ENCODE peak calls at places on chromosomes 13 and 19, in four cellular contexts. C is MM.1S, A is tibial artery, N is aorta. W is an unnamed sample. For H3K27me3, the result is how much of the 10 kb centered on the place peaks cover.

GRCh38 chr13:99380402-99380801 is 73.2 kb upstream of the GPR183 start:
- DNase-seq in C (no peak), N (no peak), A (no peak), W (no peak)

GRCh38 chr19:12163841-12164240 is 945 bp downstream of the ZNF136 start:
- DNase-seq in C (no peak), A (no peak), N (no peak), W (no peak)

GRCh38 chr13:32267836-32268439 is 47.2 kb downstream of the ZAR1L start:
- DNase-seq in N (no peak), A (no peak), C (peak), W (no peak)

GRCh38 chr13:98650376-98651107 is 73.6 kb upstream of the STK24 start:
- DNase-seq in N (no peak), A (no peak), C (no peak), W (no peak)

GRCh38 chr19:44305457-44305856 is 632 bp upstream of the ZNF235 start:
- DNase-seq in C (no peak), A (no peak), N (no peak), W (no peak)

GRCh38 chr19:11598103-11598483 is 810 bp downstream of the ZNF627 start:
- DNase-seq in C (no peak), N (peak), A (no peak), W (no peak)

GRCh38 chr13:38866649-38867048 is 124.0 kb downstream of the STOML3 start:
- DNase-seq in A (no peak), N (no peak), C (no peak), W (no peak)

GRCh38 chr13:48431431-48431830 is 18.5 kb upstream of the LPAR6 start:
- DNase-seq in C (no peak), A (no peak), N (no peak), W (no peak)

GRCh38 chr19:17721821-17722220 is 2.5 kb downstream of the MAP1S start:
- DNase-seq in A (no peak), N (no peak), C (no peak), W (peak)

GRCh38 chr13:98874029-98874397 is 103.9 kb downstream of the DOCK9 start:
- DNase-seq in N (no peak), C (no peak), A (no peak), W (no peak)

GRCh38 chr19:6233827-6234511 is 45.8 kb downstream of the MLLT1 start:
- DNase-seq in C (no peak), N (peak), A (no peak), W (peak)

GRCh38 chr19:53870485-53870844 is 2.8 kb downstream of the MYADM start:
- DNase-seq in N (peak), A (no peak), C (no peak), W (no peak)

GRCh38 chr19:21065336-21065735 is 16.7 kb upstream of the ZNF714 start:
- DNase-seq in N (no peak), A (no peak), C (no peak), W (no peak)

GRCh38 chr19:46350758-46351159 is 3.9 kb downstream of the PPP5C start:
- DNase-seq in C (no peak), N (peak), A (no peak), W (no peak)

GRCh38 chr13:98189841-98190505 is 12.9 kb upstream of the RNF113B start:
- DNase-seq in A (no peak), C (no peak), N (no peak), W (no peak)

GRCh38 chr19:49129238-49129583 is 9.9 kb downstream of the PPFIA3 start:
- DNase-seq in C (no peak), N (no peak), A (no peak), W (no peak)

GRCh38 chr19:4939466-4939865 is 29.4 kb upstream of the KDM4B start:
- DNase-seq in C (no peak), N (no peak), A (no peak), W (no peak)

GRCh38 chr19:4976412-4977298 is 7.7 kb downstream of the KDM4B start:
- DNase-seq in A (peak), C (no peak), N (peak), W (peak)

GRCh38 chr19:30173593-30174356 is 198.4 kb upstream of the ZNF536 start:
- DNase-seq in A (no peak), C (no peak), N (no peak), W (no peak)

GRCh38 chr13:57123660-57124059 is 17.1 kb upstream of the PRR20A start:
- DNase-seq in N (peak), A (peak), C (no peak), W (peak)

GRCh38 chr19:14580623-14581237 is 2.2 kb upstream of the CLEC17A start:
- DNase-seq in N (no peak), C (no peak), A (no peak), W (no peak)

GRCh38 chr19:33464733-33465115 is 56.9 kb downstream of the PEPD start:
- DNase-seq in A (no peak), N (peak), C (no peak), W (no peak)

GRCh38 chr13:110328509-110328908 is 21.4 kb downstream of the COL4A2 start:
- DNase-seq in C (no peak), N (no peak), A (peak), W (no peak)

DNA sequence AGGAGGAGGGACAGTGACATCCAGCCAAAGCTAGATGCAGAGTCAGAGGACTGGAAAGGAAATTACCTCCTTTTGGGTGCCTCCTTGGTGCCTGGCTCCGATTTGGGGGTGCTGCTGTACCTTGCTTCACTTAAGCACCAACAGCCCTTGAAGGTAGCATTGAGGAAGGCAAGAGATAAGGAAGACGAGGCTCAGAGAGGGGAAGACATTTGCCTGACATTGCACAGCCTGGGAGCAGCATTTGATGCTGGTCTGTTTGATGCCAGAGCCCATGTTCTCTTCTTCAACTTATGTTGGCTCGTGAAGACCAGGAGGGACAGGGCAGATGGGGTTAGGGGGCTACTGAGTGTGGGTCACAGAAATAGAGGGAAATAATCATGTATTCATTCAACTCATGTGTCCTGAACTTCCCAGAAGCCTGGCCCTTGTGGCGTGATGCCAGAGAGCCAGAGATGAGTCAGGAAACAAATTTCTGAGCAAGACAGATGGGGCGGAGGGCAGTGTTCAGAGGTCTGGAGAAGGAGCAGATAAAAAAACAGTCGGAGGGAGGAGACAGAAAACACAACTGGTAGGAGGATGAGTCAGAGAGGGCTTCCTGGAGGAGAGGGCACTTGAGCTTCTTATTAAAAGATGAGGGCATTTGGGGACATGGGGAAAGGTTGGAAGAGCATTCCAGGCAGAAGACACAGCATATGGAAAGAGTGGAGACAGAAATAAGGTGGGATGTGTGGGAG is 3.0 kb upstream of the C19orf81 start:
- DNase-seq in N (no peak), C (no peak), A (no peak), W (no peak)
- H3K27me3 ChIP-seq in N (under half), C (under half), A (under half), W (under half)

GRCh38 chr13:96984061-96984508 is 10.2 kb downstream of the OXGR1 start:
- DNase-seq in N (no peak), C (peak), A (no peak), W (peak)

GRCh38 chr13:96991072-96991471 is 3.2 kb downstream of the OXGR1 start:
- DNase-seq in N (no peak), C (no peak), A (no peak), W (no peak)

GRCh38 chr13:96993660-96994029 is 631 bp downstream of the OXGR1 start:
- DNase-seq in N (no peak), A (no peak), C (no peak), W (no peak)

GRCh38 chr13:96992633-96993032 is 1.6 kb downstream of the OXGR1 start:
- DNase-seq in A (no peak), C (no peak), N (no peak), W (no peak)

DNA sequence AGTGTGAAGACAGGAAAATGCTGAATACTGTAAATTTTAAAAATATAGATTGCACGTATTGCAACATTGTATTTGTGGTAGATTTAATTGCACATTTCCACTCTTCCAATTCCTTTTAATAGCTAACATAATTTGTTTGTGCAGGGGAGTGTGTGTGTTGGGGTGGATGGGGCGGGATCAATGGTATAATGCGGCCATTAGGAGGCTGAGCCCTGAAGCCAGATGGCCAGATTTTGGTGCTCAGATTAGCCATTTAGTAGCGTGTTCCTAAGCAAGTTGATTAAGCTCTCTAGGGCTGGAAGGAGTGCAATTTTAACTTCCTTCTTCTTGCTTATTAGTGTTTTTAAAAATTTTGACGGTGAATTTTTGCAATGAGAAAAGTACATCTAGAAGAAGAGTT is 5.8 kb downstream of the OXGR1 start:
- DNase-seq in N (no peak), C (no peak), A (no peak), W (no peak)
- H3K27me3 ChIP-seq in N (under half), C (under half), A (under half), W (under half)

GRCh38 chr13:27959976-27960361 is 9.1 kb downstream of the CDX2 start:
- DNase-seq in N (no peak), A (no peak), C (no peak), W (no peak)
- H3K27me3 ChIP-seq in N (under half), A (under half), C (under half), W (half or more)

DNA sequence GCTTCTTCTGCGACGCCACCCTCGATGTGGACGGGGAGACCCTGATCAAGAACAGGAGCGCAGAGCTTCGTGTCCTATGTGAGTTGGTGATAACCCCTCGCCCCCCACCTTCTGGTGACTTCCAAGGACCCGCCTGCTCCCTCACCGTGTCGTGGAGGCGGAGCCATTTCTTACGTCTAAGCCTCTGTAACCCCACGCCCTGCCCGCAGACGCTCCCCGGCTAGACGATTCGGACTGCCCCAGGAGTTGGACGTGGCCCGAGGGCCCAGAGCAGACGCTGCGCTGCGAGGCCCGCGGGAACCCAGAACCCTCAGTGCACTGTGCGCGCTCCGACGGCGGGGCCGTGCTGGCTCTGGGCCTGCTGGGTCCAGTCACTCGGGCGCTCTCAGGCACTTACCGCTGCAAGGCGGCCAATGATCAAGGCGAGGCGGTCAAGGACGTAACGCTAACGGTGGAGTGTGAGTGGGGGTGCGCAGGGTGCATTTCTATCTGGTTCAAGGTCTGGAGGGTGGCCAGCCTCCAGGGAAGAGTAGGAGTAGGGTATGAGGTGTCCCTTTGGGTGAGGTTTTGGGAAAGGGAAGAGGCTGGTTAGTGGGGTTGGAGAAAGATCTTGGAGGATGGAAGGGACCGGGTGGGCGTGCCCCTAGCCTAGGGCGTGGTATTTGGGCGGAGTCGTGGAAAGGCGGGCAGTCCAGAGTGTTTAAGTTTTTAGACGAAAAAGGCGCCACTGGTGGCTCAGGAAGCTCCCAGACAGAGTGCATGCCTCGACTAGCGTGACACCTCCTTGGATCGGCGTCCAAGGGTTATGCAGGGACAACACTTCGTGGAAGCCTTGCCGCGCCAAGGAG is 3.3 kb downstream of the ICAM5 start:
- DNase-seq in A (no peak), N (no peak), C (no peak), W (no peak)
- H3K27me3 ChIP-seq in A (under half), N (under half), C (under half), W (half or more)

GRCh38 chr13:28333204-28333900 is 161.6 kb downstream of the FLT1 start:
- DNase-seq in C (no peak), N (no peak), A (no peak), W (no peak)
- H3K27me3 ChIP-seq in C (under half), N (under half), A (under half), W (under half)

DNA sequence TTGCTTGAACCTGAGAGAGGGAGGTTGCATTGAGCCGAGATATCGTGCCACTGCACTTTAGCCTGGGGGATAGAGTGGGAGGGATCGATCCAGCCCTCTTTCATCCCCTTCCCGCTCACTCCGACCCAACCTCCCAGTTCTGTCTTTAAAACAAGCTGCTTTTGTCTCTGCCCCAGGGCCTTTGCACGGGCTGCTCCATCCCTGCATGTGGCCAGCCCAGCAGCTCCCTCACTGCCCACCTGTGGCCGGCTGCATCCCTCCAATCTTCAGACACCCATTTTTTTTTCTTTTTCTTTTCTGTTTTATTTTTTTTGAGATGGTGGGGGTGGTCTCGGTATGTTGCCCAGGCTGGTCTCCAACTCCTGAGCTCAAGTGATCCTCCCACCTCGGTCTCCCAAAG is 31.6 kb downstream of the EFNA2 start:
- DNase-seq in N (no peak), C (no peak), A (no peak), W (no peak)
- H3K27me3 ChIP-seq in N (under half), C (half or more), A (under half), W (under half)

DNA sequence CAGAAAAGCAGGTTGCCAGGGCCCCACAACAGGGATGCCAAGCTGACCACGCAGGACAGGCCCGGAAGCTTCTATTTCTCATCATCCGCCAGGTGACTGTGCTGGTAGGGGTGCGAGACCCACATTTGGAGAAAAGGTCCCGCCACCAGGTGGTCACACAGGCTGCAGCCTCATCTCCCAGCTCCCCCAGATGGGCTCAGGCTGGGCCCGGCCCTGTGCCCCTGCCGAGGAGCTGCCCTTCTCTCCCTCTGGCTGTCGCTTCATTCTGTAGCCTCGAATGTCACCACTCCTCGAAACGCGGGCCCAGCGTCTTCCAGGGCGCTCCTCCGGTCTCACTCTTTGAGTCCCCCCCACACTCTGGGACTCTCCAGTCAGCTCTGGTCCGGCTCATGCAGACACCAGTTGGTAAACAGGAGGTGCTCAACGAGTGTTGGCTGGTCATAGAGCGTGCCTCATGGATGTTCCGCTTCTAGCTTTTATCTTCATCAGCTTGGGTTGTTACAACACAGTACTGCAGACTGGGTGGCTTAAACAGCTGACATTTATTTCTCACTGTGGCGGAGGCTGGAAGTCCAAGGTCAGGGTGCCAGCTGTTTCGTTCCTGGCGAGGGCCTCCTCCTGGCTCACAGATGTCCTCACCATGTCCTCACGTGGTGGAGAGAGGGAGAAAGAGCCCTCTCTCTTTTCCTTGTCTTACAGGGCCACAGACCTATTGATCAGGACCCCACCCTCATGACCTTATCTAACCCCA is 87.1 kb downstream of the TEX29 start:
- DNase-seq in N (peak), C (no peak), A (no peak), W (no peak)
- H3K27me3 ChIP-seq in N (under half), C (under half), A (under half), W (under half)

GRCh38 chr19:51263808-51264207 is 12.9 kb downstream of the SIGLECL1 start:
- DNase-seq in N (no peak), A (no peak), C (no peak), W (no peak)
- H3K27me3 ChIP-seq in N (under half), A (under half), C (under half), W (under half)

W was measured in heart left ventricle.